ENCODE peak calls at places on chromosomes 3 and 15, in seven cellular contexts. N is ovary; W is GM23338; V is heart left ventricle; C is effector memory CD4-positive, alpha-beta T cell; D is A549; G is mammary epithelial cell. U is an unnamed sample. For H3K4me1, the result is how much of the 10 kb centered on the place peaks cover.

GRCh38 chr3:188673509-188674239 is 498.1 kb upstream of the TPRG1 start:
- DNase-seq in N (no peak), W (peak), V (no peak), C (no peak), D (no peak), G (peak), U (no peak)

GRCh38 chr3:176939022-176939817 is 258.1 kb downstream of the TBL1XR1 start:
- DNase-seq in N (no peak), W (peak), V (no peak), C (peak), D (peak), G (peak), U (peak)

GRCh38 chr3:24100694-24101402 is 155.8 kb downstream of the NR1D2 start:
- DNase-seq in N (no peak), W (no peak), V (no peak), C (no peak), D (no peak), G (no peak), U (no peak)

GRCh38 chr3:4680881-4681300 is 187.7 kb downstream of the ITPR1 start:
- DNase-seq in N (no peak), W (no peak), V (no peak), C (no peak), D (no peak), G (no peak), U (no peak)

GRCh38 chr3:37228734-37229133 is 54.4 kb upstream of the LRRFIP2 start:
- DNase-seq in N (no peak), W (no peak), V (no peak), C (no peak), D (no peak), G (no peak), U (no peak)

GRCh38 chr3:72331076-72331475 is 517.2 kb downstream of the SHQ1 start:
- DNase-seq in N (no peak), W (no peak), V (no peak), C (no peak), D (no peak), G (no peak), U (no peak)

GRCh38 chr3:196624008-196624790 is 15.3 kb upstream of the NRROS start:
- DNase-seq in N (no peak), W (no peak), V (no peak), C (no peak), D (no peak), G (no peak), U (peak)

GRCh38 chr15:46170326-46170725 is 535.5 kb downstream of the SQOR start:
- DNase-seq in N (no peak), W (no peak), V (no peak), C (no peak), D (no peak), G (peak), U (no peak)

GRCh38 chr3:100873624-100874023 is 119.6 kb downstream of the ABI3BP start:
- DNase-seq in N (no peak), W (no peak), V (no peak), C (no peak), D (no peak), G (no peak), U (no peak)

GRCh38 chr15:74822233-74822632 is 4.2 kb upstream of the CPLX3 start:
- DNase-seq in N (no peak), W (no peak), V (no peak), C (no peak), D (no peak), G (no peak), U (no peak)

GRCh38 chr3:8702560-8702959 is 31.0 kb upstream of the CAV3 start:
- DNase-seq in N (no peak), W (peak), V (no peak), C (no peak), D (no peak), G (no peak), U (no peak)

GRCh38 chr15:49696441-49696840 is 75.6 kb downstream of the DTWD1 start:
- DNase-seq in N (no peak), W (no peak), V (no peak), C (no peak), D (no peak), G (no peak), U (no peak)

GRCh38 chr3:190877925-190878324 is 15.4 kb upstream of the GMNC start:
- DNase-seq in N (no peak), W (peak), V (no peak), C (no peak), D (no peak), G (no peak), U (no peak)

GRCh38 chr3:133937756-133938601 is 42.3 kb upstream of the RAB6B start:
- DNase-seq in N (peak), W (no peak), V (no peak), C (no peak), D (no peak), G (no peak), U (no peak)

GRCh38 chr15:80878242-80878866 is 99.2 kb downstream of the CEMIP start:
- DNase-seq in N (no peak), W (peak), V (no peak), C (no peak), D (no peak), G (no peak), U (no peak)

GRCh38 chr15:24898715-24899278 is 56.0 kb upstream of the SNRPN start:
- DNase-seq in N (no peak), W (peak), V (no peak), C (no peak), D (no peak), G (no peak), U (no peak)

GRCh38 chr3:196528639-196529233 is 13.6 kb upstream of the SMCO1 start:
- DNase-seq in N (peak), W (peak), V (peak), C (peak), D (peak), G (peak), U (peak)

GRCh38 chr3:15851735-15852134 is 54.0 kb upstream of the ANKRD28 start:
- DNase-seq in N (no peak), W (no peak), V (no peak), C (no peak), D (no peak), G (no peak), U (no peak)

GRCh38 chr3:175338775-175339535 is 479.8 kb downstream of the NAALADL2 start:
- DNase-seq in N (no peak), W (peak), V (no peak), C (no peak), D (peak), G (peak), U (no peak)

GRCh38 chr15:65595960-65596359 is 15.0 kb downstream of the INTS14 start:
- DNase-seq in N (no peak), W (peak), V (no peak), C (no peak), D (peak), G (no peak), U (no peak)

GRCh38 chr3:133296315-133296917 is 103.4 kb upstream of the BFSP2 start:
- DNase-seq in N (no peak), W (no peak), V (no peak), C (no peak), D (no peak), G (no peak), U (no peak)

GRCh38 chr3:191414286-191414685 is 46.7 kb upstream of the PYDC2 start:
- DNase-seq in N (no peak), W (no peak), V (no peak), C (no peak), D (no peak), G (no peak), U (no peak)

GRCh38 chr15:82802497-82802896 is 3.4 kb downstream of the FSD2 start:
- DNase-seq in N (no peak), W (no peak), V (no peak), C (no peak), D (no peak), G (no peak), U (no peak)

GRCh38 chr3:22319446-22319845 is 568.4 kb upstream of the ZNF385D start:
- DNase-seq in N (no peak), W (no peak), V (no peak), C (no peak), D (no peak), G (no peak), U (no peak)

GRCh38 chr3:57582470-57583168 is 14.5 kb downstream of the ARF4 start:
- DNase-seq in N (no peak), W (peak), V (no peak), C (no peak), D (no peak), G (peak), U (peak)

GRCh38 chr3:178010306-178010705 is 525.9 kb upstream of the KCNMB2 start:
- DNase-seq in N (no peak), W (no peak), V (no peak), C (no peak), D (no peak), G (no peak), U (no peak)

GRCh38 chr15:62307551-62307950 is 142.5 kb upstream of the C2CD4B start:
- DNase-seq in N (no peak), W (no peak), V (no peak), C (no peak), D (no peak), G (peak), U (no peak)

GRCh38 chr3:10983219-10983916 is 9.2 kb upstream of the SLC6A1 start:
- DNase-seq in N (no peak), W (peak), V (no peak), C (no peak), D (peak), G (peak), U (no peak)

GRCh38 chr3:178669758-178670157 is 133.5 kb downstream of the KCNMB2 start:
- DNase-seq in N (no peak), W (no peak), V (no peak), C (no peak), D (no peak), G (no peak), U (no peak)

GRCh38 chr3:172454180-172454579 is 5.9 kb upstream of the GHSR start:
- DNase-seq in N (no peak), W (no peak), V (no peak), C (no peak), D (no peak), G (peak), U (no peak)

GRCh38 chr3:193884011-193884410 is 251.9 kb upstream of the HES1 start:
- DNase-seq in N (no peak), W (no peak), V (no peak), C (no peak), D (no peak), G (no peak), U (no peak)

GRCh38 chr3:70753572-70753971 is 441.1 kb upstream of the MDFIC2 start:
- DNase-seq in N (no peak), W (peak), V (no peak), C (no peak), D (no peak), G (no peak), U (no peak)

GRCh38 chr3:62636235-62636826 is 238.9 kb downstream of the CADPS start:
- DNase-seq in N (no peak), W (no peak), V (no peak), C (no peak), D (no peak), G (no peak), U (no peak)

GRCh38 chr3:14147063-14147435 is 22.2 kb downstream of the TMEM43 start:
- DNase-seq in N (no peak), W (no peak), V (no peak), C (no peak), D (no peak), G (no peak), U (no peak)

GRCh38 chr3:73685061-73685460 is 60.3 kb upstream of the PDZRN3 start:
- DNase-seq in N (no peak), W (no peak), V (no peak), C (no peak), D (no peak), G (no peak), U (no peak)

GRCh38 chr3:170703121-170703588 is 117.3 kb upstream of the SLC7A14 start:
- DNase-seq in N (no peak), W (no peak), V (no peak), C (no peak), D (no peak), G (peak), U (no peak)

GRCh38 chr3:148971819-148972218 is 19.5 kb upstream of the GYG1 start:
- DNase-seq in N (peak), W (no peak), V (no peak), C (no peak), D (no peak), G (no peak), U (no peak)

GRCh38 chr15:33716025-33716424 is 252.3 kb upstream of the CHRM5 start:
- DNase-seq in N (no peak), W (no peak), V (no peak), C (no peak), D (no peak), G (peak), U (no peak)

GRCh38 chr3:73622135-73622534 is 2.6 kb downstream of the PDZRN3 start:
- DNase-seq in N (peak), W (peak), V (peak), C (no peak), D (no peak), G (no peak), U (no peak)

GRCh38 chr15:96171271-96171739 is 159.2 kb upstream of the NR2F2 start:
- DNase-seq in N (no peak), W (peak), V (no peak), C (no peak), D (peak), G (no peak), U (no peak)

GRCh38 chr15:96166223-96167200 is 164.0 kb upstream of the NR2F2 start:
- DNase-seq in N (no peak), W (no peak), V (no peak), C (no peak), D (no peak), G (no peak), U (no peak)

GRCh38 chr15:96177279-96177678 is 153.2 kb upstream of the NR2F2 start:
- DNase-seq in N (no peak), W (no peak), V (no peak), C (no peak), D (no peak), G (no peak), U (no peak)

GRCh38 chr15:96170616-96171270 is 159.8 kb upstream of the NR2F2 start:
- DNase-seq in N (no peak), W (no peak), V (no peak), C (no peak), D (no peak), G (no peak), U (no peak)

GRCh38 chr15:96171842-96172241 is 158.7 kb upstream of the NR2F2 start:
- DNase-seq in N (no peak), W (peak), V (no peak), C (no peak), D (no peak), G (peak), U (no peak)
- H3K27ac ChIP-seq in N (peak), W (no peak), V (no peak), C (no peak), D (peak), G (no peak), U (no peak)

GRCh38 chr3:195080571-195081141 is 190.3 kb downstream of the XXYLT1 start:
- DNase-seq in N (no peak), W (peak), V (peak), C (no peak), D (no peak), G (no peak), U (no peak)

GRCh38 chr3:195077611-195078540 is 193.1 kb downstream of the XXYLT1 start:
- DNase-seq in N (no peak), W (no peak), V (peak), C (no peak), D (no peak), G (no peak), U (no peak)

GRCh38 chr3:195079636-195080035 is 191.3 kb downstream of the XXYLT1 start:
- DNase-seq in N (no peak), W (no peak), V (peak), C (no peak), D (no peak), G (no peak), U (no peak)

GRCh38 chr3:195080125-195080524 is 190.8 kb downstream of the XXYLT1 start:
- DNase-seq in N (no peak), W (no peak), V (peak), C (no peak), D (no peak), G (no peak), U (no peak)

DNA sequence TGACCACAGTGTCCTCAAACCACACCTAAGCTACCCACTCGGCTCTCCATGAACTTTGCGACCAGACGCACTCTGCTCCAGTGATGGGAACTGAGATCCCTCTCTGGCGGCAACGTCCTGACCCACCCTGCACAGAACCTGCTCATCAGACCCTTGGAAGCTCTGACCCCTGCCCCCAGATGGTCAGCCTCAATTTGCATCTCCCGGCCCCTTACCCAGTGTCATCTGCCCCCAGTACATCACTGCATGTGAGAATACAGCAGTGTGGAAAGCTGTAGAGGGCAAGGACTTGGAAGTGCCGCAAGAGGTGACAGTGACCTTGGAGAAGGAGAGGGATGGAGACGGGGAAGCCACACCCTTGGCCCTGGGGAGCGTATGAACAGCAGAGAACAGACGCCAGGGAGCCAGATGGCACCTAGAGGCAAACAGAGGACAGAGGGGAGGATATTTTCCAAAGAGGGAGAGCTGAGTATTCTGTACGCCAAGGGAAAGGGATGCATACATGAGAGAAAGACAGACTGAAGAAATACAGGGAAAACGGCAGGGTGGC is 192.0 kb downstream of the XXYLT1 start:
- DNase-seq in N (no peak), W (no peak), V (peak), C (no peak), D (no peak), G (no peak), U (no peak)
- H3K4me1 ChIP-seq in N (under half), W (under half), V (under half), C (under half), D (under half), G (under half), U (under half)

DNA sequence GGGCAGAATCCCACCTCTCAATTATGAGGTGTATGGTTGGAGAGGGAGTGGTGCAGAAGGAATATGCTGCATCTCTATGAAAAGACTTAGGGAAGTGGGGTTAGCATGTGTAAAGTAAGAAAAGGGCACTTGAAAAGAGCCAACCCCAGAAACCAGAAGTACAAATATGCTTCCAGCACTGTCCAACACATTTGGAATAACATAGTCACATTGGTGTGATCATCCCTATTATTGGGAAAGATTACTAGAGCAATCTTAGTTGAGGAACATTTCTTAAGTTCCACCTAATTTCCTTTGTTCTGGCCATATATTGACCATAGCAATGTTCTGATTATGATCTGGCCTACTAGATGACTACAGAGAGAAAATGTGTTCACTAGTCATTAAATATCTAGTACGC is 34.3 kb downstream of the HMG20A start:
- DNase-seq in N (no peak), W (no peak), V (no peak), C (no peak), D (no peak), G (no peak), U (no peak)
- H3K27ac ChIP-seq in N (no peak), W (no peak), V (peak), C (no peak), D (no peak), G (no peak), U (no peak)

DNA sequence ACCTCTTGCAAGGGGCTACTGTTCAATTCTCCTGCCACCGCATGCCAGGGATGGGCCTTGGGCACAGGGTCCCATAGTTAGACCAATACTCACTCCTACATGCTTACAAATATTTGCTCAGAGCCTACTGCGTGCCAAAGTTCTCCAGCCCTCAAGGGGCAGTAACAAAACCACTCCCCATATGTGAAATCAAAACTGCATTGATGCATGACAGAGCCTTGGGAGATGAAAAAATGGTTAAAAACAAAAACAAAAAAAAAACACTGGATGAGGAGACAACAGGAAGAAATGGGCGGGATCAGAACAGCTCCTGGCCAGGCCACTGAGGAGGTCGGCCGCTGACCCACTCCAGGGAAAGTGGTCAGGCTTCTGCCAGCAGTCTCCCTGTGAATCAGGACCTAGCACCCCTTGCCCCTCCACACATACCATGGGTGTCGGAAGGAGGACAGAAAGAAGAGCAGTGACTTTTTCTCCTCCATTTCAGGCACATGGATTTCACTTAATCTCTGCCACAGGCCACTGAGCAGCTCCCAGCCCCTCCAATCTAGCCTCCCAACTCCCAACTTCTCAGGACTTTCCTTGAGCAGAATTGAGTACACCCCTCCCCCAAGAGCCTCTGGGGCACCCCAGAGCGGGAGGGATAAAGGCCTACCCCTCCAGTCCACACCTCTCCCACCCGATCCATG is 2.8 kb downstream of the PLXNB1 start:
- DNase-seq in N (no peak), W (no peak), V (no peak), C (no peak), D (no peak), G (no peak), U (no peak)
- H3K4me1 ChIP-seq in N (under half), W (under half), V (under half), C (under half), D (under half), G (half or more), U (under half)